ENCODE peak calls at places on chromosomes 7 and 10, in nine cellular contexts. H is astrocyte, D is mammary epithelial cell, X is body of pancreas, B is left lung, V is suprapubic skin, K is AG09309, L is foreskin keratinocyte, I is upper lobe of left lung. J is an unnamed sample.

GRCh38 chr10:105239311-105240215 is 598.5 kb downstream of the SORCS3 start:
- DNase-seq in B (no peak), L (no peak), K (no peak), H (no peak), D (no peak), V (no peak), X (peak), I (peak), J (no peak)

GRCh38 chr10:121800146-121800545 is 127.7 kb downstream of the ATE1 start:
- DNase-seq in D (no peak), V (no peak), L (no peak), X (no peak), H (no peak), B (no peak), K (peak), I (no peak), J (no peak)

GRCh38 chr7:156892086-156892800 is 740 bp downstream of the LMBR1 start:
- DNase-seq in L (no peak), K (no peak), V (no peak), H (no peak), X (peak), I (peak), D (peak), B (peak), J (peak)

GRCh38 chr7:54802841-54803240 is 43.8 kb upstream of the SEC61G start:
- DNase-seq in V (no peak), D (peak), X (no peak), K (no peak), H (peak), L (peak), I (no peak), B (no peak), J (no peak)

GRCh38 chr7:1933066-1933835 is 263.2 kb downstream of the ELFN1 start:
- DNase-seq in X (no peak), L (no peak), H (no peak), K (no peak), V (no peak), B (no peak), D (no peak), I (no peak), J (no peak)

GRCh38 chr10:34397324-34397723 is 417.8 kb downstream of the PARD3 start:
- DNase-seq in L (no peak), D (peak), B (no peak), I (no peak), H (peak), X (no peak), V (no peak), K (peak), J (no peak)

GRCh38 chr10:33335800-33336605 is 1.5 kb upstream of the NRP1 start:
- DNase-seq in K (no peak), L (no peak), D (peak), I (no peak), H (peak), V (peak), B (peak), X (peak), J (no peak)

GRCh38 chr7:68892211-68892610 is 706.1 kb upstream of the AUTS2 start:
- DNase-seq in V (no peak), I (no peak), X (no peak), H (peak), D (no peak), B (no peak), L (no peak), K (no peak), J (no peak)

GRCh38 chr7:159116581-159117339 is 27.9 kb downstream of the VIPR2 start:
- DNase-seq in D (no peak), I (no peak), B (no peak), X (peak), V (peak), H (no peak), K (no peak), L (no peak), J (no peak)

GRCh38 chr7:12386237-12386839 is 17.3 kb downstream of the VWDE start:
- DNase-seq in V (no peak), H (no peak), L (no peak), B (no peak), X (no peak), D (no peak), K (no peak), I (no peak), J (no peak)

GRCh38 chr10:12847361-12847975 is 154.0 kb downstream of the CCDC3 start:
- DNase-seq in B (no peak), X (no peak), D (no peak), L (no peak), H (no peak), V (no peak), I (no peak), K (no peak), J (no peak)

GRCh38 chr10:69362471-69362954 is 54.2 kb downstream of the TACR2 start:
- DNase-seq in L (no peak), I (peak), D (no peak), B (peak), X (peak), V (no peak), H (peak), K (no peak), J (no peak)

GRCh38 chr10:475709-476457 is 213.6 kb downstream of the DIP2C start:
- DNase-seq in B (no peak), L (no peak), V (no peak), K (no peak), D (no peak), X (no peak), I (no peak), H (no peak), J (no peak)

GRCh38 chr10:102450374-102451104 is 804 bp downstream of the C10orf95 start:
- DNase-seq in L (peak), H (peak), K (no peak), X (peak), V (no peak), I (peak), B (peak), D (peak), J (peak)

GRCh38 chr7:28865494-28866257 is 92.5 kb downstream of the TRIL start:
- DNase-seq in I (no peak), D (no peak), B (no peak), K (peak), L (no peak), H (no peak), X (no peak), V (no peak), J (no peak)

GRCh38 chr10:114297136-114297705 is 58.2 kb downstream of the VWA2 start:
- DNase-seq in V (no peak), X (no peak), L (no peak), I (no peak), H (no peak), D (no peak), K (no peak), B (no peak), J (no peak)

GRCh38 chr10:26706206-26706605 is 8.7 kb downstream of the PDSS1 start:
- DNase-seq in X (no peak), D (no peak), K (no peak), V (no peak), L (no peak), B (peak), H (no peak), I (peak), J (no peak)

GRCh38 chr10:92830478-92831389 is 17.6 kb upstream of the EXOC6 start:
- DNase-seq in K (no peak), L (no peak), D (no peak), V (no peak), H (no peak), I (peak), B (no peak), X (no peak), J (no peak)

GRCh38 chr10:76733441-76733840 is 904.2 kb downstream of the KCNMA1 start:
- DNase-seq in V (no peak), I (no peak), B (no peak), X (no peak), D (no peak), H (no peak), K (no peak), L (no peak), J (no peak)

GRCh38 chr7:74070619-74070920 is 13.0 kb upstream of the LIMK1 start:
- DNase-seq in V (no peak), D (no peak), B (no peak), I (no peak), H (no peak), X (no peak), L (no peak), K (no peak), J (no peak)

GRCh38 chr7:100552532-100552931 is 13.5 kb downstream of the AGFG2 start:
- DNase-seq in V (no peak), K (no peak), D (no peak), L (no peak), B (no peak), X (no peak), I (no peak), H (no peak), J (no peak)

GRCh38 chr10:97916586-97916985 is 66.9 kb downstream of the GOLGA7B start:
- DNase-seq in L (no peak), X (peak), B (no peak), V (no peak), H (no peak), I (no peak), K (no peak), D (no peak), J (no peak)

GRCh38 chr7:114864278-114864677 is 57.6 kb upstream of the MDFIC start:
- DNase-seq in B (no peak), H (no peak), V (no peak), K (no peak), L (no peak), D (no peak), X (no peak), I (no peak), J (no peak)

GRCh38 chr10:86684305-86684704 is 16.0 kb downstream of the LDB3 start:
- DNase-seq in I (no peak), L (no peak), H (no peak), B (no peak), K (no peak), X (no peak), V (no peak), D (no peak), J (no peak)

GRCh38 chr10:124043310-124044142 is 49.9 kb downstream of the CHST15 start:
- DNase-seq in I (no peak), B (no peak), L (peak), K (no peak), X (no peak), V (no peak), D (peak), H (no peak), J (no peak)

GRCh38 chr7:387132-388022 is 97.4 kb downstream of the FOXL3 start:
- DNase-seq in L (no peak), D (no peak), K (no peak), X (peak), V (peak), H (no peak), I (no peak), B (no peak), J (peak)

GRCh38 chr7:71776726-71777125 is 635.4 kb downstream of the CALN1 start:
- DNase-seq in B (no peak), X (no peak), D (no peak), H (no peak), V (no peak), L (no peak), I (no peak), K (no peak), J (no peak)

GRCh38 chr7:17090751-17091150 is 207.7 kb upstream of the AHR start:
- DNase-seq in H (peak), L (peak), B (no peak), D (peak), K (peak), V (no peak), I (no peak), X (no peak), J (no peak)

GRCh38 chr10:95793401-95794045 is 37.6 kb downstream of the ENTPD1 start:
- DNase-seq in D (no peak), K (no peak), X (no peak), B (peak), L (no peak), H (no peak), V (no peak), I (peak), J (no peak)

GRCh38 chr7:90412458-90413184 is 9.4 kb downstream of the CLDN12 start:
- DNase-seq in L (no peak), B (no peak), H (no peak), X (peak), V (no peak), K (no peak), I (peak), D (peak), J (no peak)
- TF ChIP-seq CTCF in L (peak), B (no peak), H (no peak), X (peak), V (no peak), K (peak), I (peak), D (peak), J (peak)

DNA sequence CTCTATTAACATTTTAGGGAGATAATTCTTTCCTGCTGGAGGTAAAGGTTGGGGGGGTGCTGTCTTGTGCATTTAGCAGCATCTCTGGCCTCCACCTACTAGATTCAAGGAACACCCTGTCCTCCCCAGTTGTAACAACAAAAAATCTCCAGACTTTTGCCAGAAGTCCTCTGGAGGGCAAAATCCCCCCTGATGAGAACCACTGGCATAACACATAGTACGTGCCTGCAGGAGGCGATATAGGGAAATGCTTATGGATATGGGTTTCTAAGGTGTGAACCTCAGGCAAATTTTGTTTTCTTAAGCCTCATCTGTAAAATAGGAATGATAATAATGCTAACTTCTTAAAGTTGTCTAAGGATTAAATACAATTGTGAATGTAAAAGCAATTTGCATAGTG is 2.9 kb upstream of the OSBPL3 start:
- DNase-seq in H (no peak), X (no peak), V (no peak), I (no peak), B (no peak), D (no peak), L (no peak), K (no peak), J (no peak)
- TF ChIP-seq CTCF in H (no peak), X (no peak), V (no peak), I (no peak), B (no peak), D (peak), L (peak), K (peak), J (no peak)

GRCh38 chr10:49538381-49539319 is at the start of gene ERCC6:
- DNase-seq in I (peak), D (peak), K (peak), V (peak), B (peak), X (peak), L (peak), H (peak), J (peak)
- TF ChIP-seq CTCF in I (peak), D (peak), K (peak), V (no peak), B (no peak), X (no peak), L (peak), H (no peak), J (no peak)

GRCh38 chr7:49850921-49851613 is 77.6 kb downstream of the VWC2 start:
- DNase-seq in H (no peak), V (no peak), L (no peak), D (no peak), B (no peak), K (no peak), I (no peak), X (no peak), J (no peak)
- TF ChIP-seq CTCF in H (no peak), V (no peak), L (peak), D (no peak), B (no peak), K (peak), I (no peak), X (no peak), J (no peak)

DNA sequence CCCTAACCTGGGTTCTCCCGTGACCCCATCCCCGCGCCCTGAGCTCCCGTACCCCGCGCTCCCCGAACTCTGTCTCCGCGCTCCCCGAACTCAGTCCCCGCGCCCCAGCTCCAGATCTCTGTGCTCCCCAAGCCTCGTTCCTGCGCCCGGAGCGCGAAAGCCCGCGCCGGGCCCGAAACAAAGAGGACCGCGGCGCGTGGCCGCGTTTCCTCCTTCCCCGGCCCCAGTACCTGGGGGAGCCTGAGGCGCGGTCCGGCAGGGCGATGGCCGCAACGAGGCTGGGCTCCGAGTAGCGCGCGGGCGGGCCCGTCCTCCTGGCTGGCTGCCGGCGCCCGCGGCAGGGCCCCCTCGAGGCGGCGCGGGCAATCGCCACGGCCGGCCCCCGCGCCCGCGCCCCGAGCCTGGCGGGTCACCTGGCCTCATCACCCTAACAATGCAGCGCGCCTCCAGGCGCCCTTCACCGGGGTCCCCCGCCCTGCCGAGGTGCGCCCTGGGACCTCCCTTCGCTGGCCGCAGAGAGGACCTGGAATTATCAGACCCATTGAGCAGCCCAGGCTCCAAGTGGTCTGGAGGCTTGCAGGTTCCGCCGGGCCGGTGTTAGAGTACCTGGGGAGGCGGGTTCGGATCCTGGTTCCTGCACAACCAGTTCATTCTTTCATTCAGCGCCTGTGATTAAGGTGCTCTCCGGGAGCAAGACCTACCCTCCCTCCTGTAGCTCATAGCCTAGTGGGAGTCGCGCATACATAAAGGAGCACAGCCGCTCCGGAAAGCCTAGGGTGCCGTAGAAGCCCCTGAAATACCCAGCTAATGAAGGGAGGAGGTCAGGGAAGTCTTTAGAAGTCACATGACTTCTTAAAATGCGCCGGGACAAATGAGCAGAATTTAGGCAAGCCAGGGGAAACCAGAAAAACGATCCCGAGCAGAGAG is at the start of gene TNS3:
- DNase-seq in K (no peak), I (peak), D (peak), X (peak), L (no peak), H (no peak), B (no peak), V (no peak), J (no peak)
- TF ChIP-seq CTCF in K (no peak), I (peak), D (no peak), X (no peak), L (peak), H (no peak), B (no peak), V (no peak), J (no peak)

GRCh38 chr7:124777268-124777667 is 11.7 kb upstream of the GPR37 start:
- DNase-seq in L (no peak), B (no peak), D (no peak), I (no peak), H (no peak), V (no peak), K (no peak), X (no peak), J (no peak)

GRCh38 chr7:124776153-124776552 is 10.6 kb upstream of the GPR37 start:
- DNase-seq in K (no peak), D (no peak), V (no peak), B (no peak), H (no peak), I (no peak), X (no peak), L (no peak), J (no peak)

GRCh38 chr7:124773938-124774337 is 8.3 kb upstream of the GPR37 start:
- DNase-seq in X (no peak), V (no peak), D (no peak), H (no peak), K (no peak), I (no peak), B (no peak), L (no peak), J (no peak)

GRCh38 chr7:124773339-124773738 is 7.7 kb upstream of the GPR37 start:
- DNase-seq in X (no peak), D (no peak), V (no peak), L (no peak), B (no peak), K (no peak), H (no peak), I (no peak), J (no peak)

GRCh38 chr7:124775422-124775821 is 9.8 kb upstream of the GPR37 start:
- DNase-seq in H (no peak), L (no peak), I (no peak), B (no peak), V (no peak), K (no peak), X (no peak), D (no peak), J (no peak)
- TF ChIP-seq CTCF in H (no peak), L (no peak), I (no peak), B (no peak), V (no peak), K (no peak), X (no peak), D (no peak), J (no peak)

GRCh38 chr10:43198682-43199005 is 60.4 kb downstream of the CSGALNACT2 start:
- DNase-seq in H (no peak), L (no peak), X (no peak), D (no peak), K (no peak), I (no peak), B (no peak), V (peak), J (no peak)

GRCh38 chr10:43196131-43196980 is 58.1 kb downstream of the CSGALNACT2 start:
- DNase-seq in D (no peak), X (peak), I (peak), V (no peak), H (no peak), K (no peak), L (no peak), B (peak), J (no peak)

GRCh38 chr10:43199088-43199683 is 60.9 kb downstream of the CSGALNACT2 start:
- DNase-seq in B (no peak), D (no peak), V (peak), H (no peak), I (peak), K (no peak), X (no peak), L (no peak), J (no peak)

GRCh38 chr10:43196981-43197833 is 59.0 kb downstream of the CSGALNACT2 start:
- DNase-seq in B (peak), L (no peak), X (no peak), D (no peak), H (no peak), V (no peak), I (peak), K (no peak), J (no peak)

DNA sequence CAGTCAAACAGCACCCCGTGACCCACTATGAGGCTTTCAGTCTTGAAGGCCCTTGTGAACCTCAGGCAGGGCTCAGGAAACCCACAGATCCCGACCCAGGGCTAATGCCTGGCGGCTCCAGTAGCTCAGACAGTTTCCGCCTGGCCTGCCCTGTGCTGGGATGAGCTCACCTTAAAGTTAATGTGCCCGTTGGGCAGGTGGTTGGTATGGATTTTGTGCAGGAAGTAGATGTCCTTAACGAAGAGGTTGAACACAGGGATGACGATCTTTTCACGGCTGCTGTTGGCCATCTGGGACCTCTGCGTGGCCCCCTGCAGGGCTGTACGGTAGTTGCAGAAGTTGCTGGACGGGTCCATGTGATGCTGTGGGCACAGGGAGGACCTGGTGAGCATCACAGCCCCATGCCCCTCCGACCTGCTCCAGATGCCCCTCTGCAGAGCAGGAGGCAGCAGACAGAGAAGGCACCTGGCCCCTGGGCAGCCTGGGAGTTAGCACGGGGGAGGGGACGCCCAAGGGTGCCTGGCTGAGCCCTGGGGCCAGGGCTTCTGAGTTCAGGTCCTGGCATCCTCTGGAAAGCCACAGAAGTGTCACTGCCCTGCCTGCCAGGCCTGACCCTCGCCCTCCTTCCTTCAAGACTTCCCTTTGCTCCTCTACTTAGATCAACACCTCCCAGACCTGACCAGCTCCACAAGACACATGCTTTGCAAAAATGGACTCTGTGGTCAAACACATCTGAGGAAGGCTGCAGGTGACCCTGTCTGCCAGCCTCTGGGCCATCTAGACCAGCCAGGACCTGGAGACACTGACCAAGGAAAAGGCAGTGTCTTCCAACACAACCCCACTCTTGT is 59.8 kb downstream of the CSGALNACT2 start:
- DNase-seq in H (no peak), B (peak), X (peak), V (peak), L (no peak), D (no peak), K (no peak), I (peak), J (no peak)
- TF ChIP-seq CTCF in H (peak), B (no peak), X (no peak), V (no peak), L (peak), D (peak), K (peak), I (peak), J (no peak)

J was measured in natural killer cell.